ENCODE peak calls at places on chromosome 17, in five cellular contexts. Z, V, Y, Q and U are unnamed samples.

GRCh38 chr17:83080641-83081560 is 1.5 kb downstream of the METRNL start:
- DNase-seq in Z (peak; percentile 71), V (peak; percentile 91), Y (peak; percentile 35), Q (no peak), U (no peak)

GRCh38 chr17:56108811-56109284 is 44.4 kb upstream of the ANKFN1 start:
- DNase-seq in Z (no peak), V (peak; percentile 12), Y (no peak), Q (peak; percentile 61), U (no peak)

GRCh38 chr17:83118071-83118841 is 38.8 kb downstream of the METRNL start:
- DNase-seq in Z (no peak), V (no peak), Y (no peak), Q (no peak), U (no peak)

GRCh38 chr17:59769891-59770290 is 62.4 kb downstream of the VMP1 start:
- DNase-seq in Z (no peak), V (no peak), Y (peak; percentile 57), Q (no peak), U (no peak)

GRCh38 chr17:3762922-3763776 is 37.8 kb downstream of the ITGAE start:
- DNase-seq in Z (no peak), V (peak; percentile 81), Y (no peak), Q (no peak), U (no peak)

GRCh38 chr17:68060336-68060735 is 24.8 kb downstream of the KPNA2 start:
- DNase-seq in Z (no peak), V (no peak), Y (no peak), Q (no peak), U (no peak)

GRCh38 chr17:68613739-68614298 is 12.7 kb upstream of the FAM20A start:
- DNase-seq in Z (no peak), V (peak; percentile 61), Y (peak; percentile 69), Q (peak; percentile 21), U (peak; percentile 20)

GRCh38 chr17:72613411-72614292 is 478.8 kb downstream of the SLC39A11 start:
- DNase-seq in Z (no peak), V (no peak), Y (peak; percentile 30), Q (peak; percentile 80), U (no peak)

GRCh38 chr17:79490530-79490929 is 120.3 kb downstream of the RBFOX3 start:
- DNase-seq in Z (no peak), V (no peak), Y (no peak), Q (no peak), U (no peak)

GRCh38 chr17:2745317-2746037 is 4.0 kb downstream of the CCDC92B start:
- DNase-seq in Z (no peak), V (no peak), Y (no peak), Q (no peak), U (no peak)

GRCh38 chr17:6603746-6604325 is 36.7 kb downstream of the KIAA0753 start:
- DNase-seq in Z (no peak), V (no peak), Y (peak; percentile 22), Q (no peak), U (no peak)

GRCh38 chr17:28925912-28926365 is 23.1 kb upstream of the DHRS13 start:
- DNase-seq in Z (no peak), V (peak; percentile 56), Y (peak; percentile 90), Q (no peak), U (peak; percentile 57)

GRCh38 chr17:56979091-56979480 is 1.2 kb downstream of the SCPEP1 start:
- DNase-seq in Z (no peak), V (peak; percentile 41), Y (no peak), Q (no peak), U (no peak)

GRCh38 chr17:65081439-65081838 is 24.9 kb upstream of the GNA13 start:
- DNase-seq in Z (no peak), V (no peak), Y (no peak), Q (no peak), U (no peak)

GRCh38 chr17:1617620-1618174 is 10.9 kb downstream of the SLC43A2 start:
- DNase-seq in Z (no peak), V (no peak), Y (peak; percentile 89), Q (peak; percentile 80), U (peak; percentile 54)

GRCh38 chr17:20284575-20284974 is 182.8 kb downstream of the LGALS9B start:
- DNase-seq in Z (no peak), V (no peak), Y (no peak), Q (no peak), U (no peak)

GRCh38 chr17:49971848-49972485 is 3.0 kb downstream of the DLX4 start:
- DNase-seq in Z (no peak), V (no peak), Y (no peak), Q (no peak), U (no peak)

GRCh38 chr17:19338031-19338990 is 24.2 kb downstream of the B9D1 start:
- DNase-seq in Z (peak; percentile 65), V (peak; percentile 85), Y (peak; percentile 59), Q (peak; percentile 82), U (no peak)

GRCh38 chr17:56290486-56291118 is 137.3 kb downstream of the ANKFN1 start:
- DNase-seq in Z (no peak), V (peak; percentile 16), Y (no peak), Q (no peak), U (no peak)

GRCh38 chr17:37743875-37744632 is 805 bp downstream of the HNF1B start:
- DNase-seq in Z (peak; percentile 46), V (peak; percentile 52), Y (no peak), Q (peak; percentile 68), U (no peak)

GRCh38 chr17:68390888-68391545 is 66.3 kb downstream of the WIPI1 start:
- DNase-seq in Z (no peak), V (no peak), Y (no peak), Q (no peak), U (no peak)

GRCh38 chr17:64682261-64683181 is 20.4 kb upstream of the SMURF2 start:
- DNase-seq in Z (no peak), V (no peak), Y (peak; percentile 31), Q (no peak), U (no peak)

GRCh38 chr17:63550816-63551639 is 751 bp downstream of the DCAF7 start:
- DNase-seq in Z (no peak), V (no peak), Y (peak; percentile 32), Q (peak; percentile 49), U (no peak)

GRCh38 chr17:28370035-28370743 is at the start of gene VTN:
- DNase-seq in Z (no peak), V (no peak), Y (peak; percentile 70), Q (peak; percentile 78), U (no peak)

GRCh38 chr17:77632619-77633018 is 325.9 kb upstream of the TNRC6C start:
- DNase-seq in Z (no peak), V (no peak), Y (no peak), Q (no peak), U (no peak)

GRCh38 chr17:16286947-16287562 is 66.2 kb downstream of the CENPV start:
- DNase-seq in Z (peak; percentile 61), V (peak; percentile 61), Y (peak; percentile 49), Q (no peak), U (no peak)
- TF ChIP-seq CTCF in Z (no peak), V (peak; percentile 16), Y (peak; percentile 31), Q (no peak), U (peak; percentile 15)

GRCh38 chr17:75505152-75505409 is 10.3 kb downstream of the CASKIN2 start:
- DNase-seq in Z (no peak), V (no peak), Y (no peak), Q (no peak), U (no peak)

GRCh38 chr17:75505640-75506039 is 9.7 kb downstream of the CASKIN2 start:
- DNase-seq in Z (no peak), V (no peak), Y (no peak), Q (no peak), U (no peak)

GRCh38 chr17:75503976-75504346 is 11.4 kb downstream of the CASKIN2 start:
- DNase-seq in Z (no peak), V (no peak), Y (no peak), Q (no peak), U (no peak)

GRCh38 chr17:75503337-75503950 is 11.9 kb downstream of the CASKIN2 start:
- DNase-seq in Z (no peak), V (no peak), Y (no peak), Q (no peak), U (no peak)

DNA sequence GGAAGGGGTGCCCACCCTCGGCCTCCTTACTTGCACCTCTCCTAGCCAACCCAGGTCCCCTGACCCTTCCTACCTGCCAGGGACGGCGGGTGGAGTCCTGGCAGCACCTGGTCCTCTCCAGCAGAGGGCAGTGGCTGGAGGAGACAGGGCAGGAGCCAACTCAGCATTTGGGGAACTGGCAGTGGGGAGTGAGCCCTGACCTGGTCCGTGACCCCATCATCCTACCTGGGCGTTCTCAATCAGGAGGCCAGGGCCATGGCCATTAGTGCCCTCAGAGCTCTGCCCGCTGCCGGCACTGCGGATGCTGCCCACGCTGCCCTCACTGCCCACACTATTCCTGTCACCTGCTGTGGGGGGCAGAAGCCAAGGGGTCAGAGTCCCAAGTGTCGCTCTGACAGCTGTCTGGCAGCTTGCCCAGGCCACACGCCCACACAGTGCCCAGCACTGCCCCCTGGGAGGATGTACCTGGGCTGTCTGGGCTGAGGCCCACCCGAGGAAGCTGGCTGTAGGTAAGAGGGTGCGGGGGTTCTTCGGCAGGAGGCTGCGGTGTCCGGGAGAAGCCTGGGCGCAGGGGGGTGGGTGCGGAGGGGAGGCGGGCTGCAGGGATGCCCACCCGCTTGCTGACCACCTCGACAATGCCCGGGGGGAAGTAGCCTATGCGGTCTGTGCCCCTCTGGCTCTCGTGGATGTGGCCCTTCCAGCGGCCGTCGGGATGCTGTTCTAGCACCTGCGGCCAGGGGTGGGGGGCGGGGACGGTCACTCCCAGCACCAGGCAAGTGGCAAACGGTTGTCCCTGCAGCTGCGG is 10.8 kb downstream of the CASKIN2 start:
- DNase-seq in Z (peak; percentile 41), V (peak; percentile 90), Y (no peak), Q (peak; percentile 89), U (no peak)
- TF ChIP-seq CTCF in Z (no peak), V (peak; percentile 70), Y (peak; percentile 49), Q (peak; percentile 67), U (peak; percentile 43)

GRCh38 chr17:47687748-47688147 is 6.2 kb upstream of the TBKBP1 start:
- DNase-seq in Z (no peak), V (no peak), Y (no peak), Q (no peak), U (no peak)
- TF ChIP-seq CTCF in Z (no peak), V (no peak), Y (no peak), Q (no peak), U (no peak)

GRCh38 chr17:66727634-66728570 is 107.0 kb upstream of the CACNG5 start:
- DNase-seq in Z (no peak), V (peak; percentile 72), Y (peak; percentile 65), Q (peak; percentile 72), U (no peak)
- TF ChIP-seq CTCF in Z (no peak), V (peak; percentile 78), Y (peak; percentile 85), Q (peak; percentile 64), U (peak; percentile 61)

GRCh38 chr17:80891096-80892018 is 100.3 kb upstream of the CHMP6 start:
- DNase-seq in Z (no peak), V (peak; percentile 79), Y (peak; percentile 77), Q (peak; percentile 91), U (peak; percentile 5)
- TF ChIP-seq CTCF in Z (no peak), V (no peak), Y (no peak), Q (peak; percentile 32), U (no peak)

GRCh38 chr17:44940321-44940720 is 7.3 kb downstream of the KIF18B start:
- DNase-seq in Z (no peak), V (no peak), Y (peak; percentile 69), Q (peak; percentile 84), U (no peak)
- TF ChIP-seq CTCF in Z (no peak), V (no peak), Y (no peak), Q (no peak), U (no peak)

GRCh38 chr17:81439926-81440450 is 44.7 kb downstream of the BAHCC1 start:
- DNase-seq in Z (no peak), V (no peak), Y (no peak), Q (no peak), U (no peak)
- TF ChIP-seq CTCF in Z (no peak), V (no peak), Y (no peak), Q (no peak), U (no peak)